ENCODE peak calls at places on chromosomes 2 and 18, in six cellular contexts. M is pancreas, Y is K562, W is left lung, S is tibial nerve, F is BE2C. X is an unnamed sample.

GRCh38 chr2:219251656-219252055 is 1.4 kb upstream of the TUBA4B start:
- DNase-seq in S (no peak), M (no peak), W (no peak), Y (no peak), F (no peak), X (no peak)

GRCh38 chr2:168116448-168116847 is 130.9 kb downstream of the STK39 start:
- DNase-seq in W (no peak), Y (no peak), S (no peak), F (peak; percentile 23), M (no peak), X (no peak)

GRCh38 chr2:46067501-46068292 is 229.5 kb upstream of the EPAS1 start:
- DNase-seq in Y (no peak), S (no peak), F (no peak), W (no peak), M (no peak), X (no peak)

GRCh38 chr2:144274131-144274530 is 245.8 kb downstream of the ZEB2 start:
- DNase-seq in S (no peak), W (no peak), Y (no peak), M (no peak), F (no peak), X (no peak)

GRCh38 chr2:47092465-47092864 is 62.6 kb downstream of the STPG4 start:
- DNase-seq in M (no peak), W (no peak), S (no peak), Y (no peak), F (no peak), X (no peak)

GRCh38 chr2:129587426-129588064 is 391.9 kb upstream of the RAB6C start:
- DNase-seq in Y (peak; percentile 69), F (no peak), W (no peak), M (no peak), S (no peak), X (no peak)

GRCh38 chr2:100580474-100581264 is 17.9 kb downstream of the PDCL3 start:
- DNase-seq in S (peak; percentile 21), Y (no peak), F (no peak), M (no peak), W (peak; percentile 74), X (peak; percentile 26)

GRCh38 chr2:44137872-44138551 is 30.7 kb upstream of the PPM1B start:
- DNase-seq in F (no peak), S (no peak), M (no peak), Y (no peak), W (no peak), X (no peak)

GRCh38 chr2:75317316-75317715 is 118.0 kb upstream of the TACR1 start:
- DNase-seq in F (no peak), S (no peak), M (no peak), W (no peak), Y (no peak), X (no peak)

GRCh38 chr2:240627736-240628506 is 2.6 kb downstream of the GPR35 start:
- DNase-seq in F (peak; percentile 3), M (no peak), W (no peak), Y (no peak), S (no peak), X (no peak)

GRCh38 chr2:64063924-64064331 is 44.7 kb upstream of the VPS54 start:
- DNase-seq in Y (no peak), M (peak; percentile 58), S (no peak), W (peak; percentile 35), F (no peak), X (no peak)

GRCh38 chr2:36376992-36377738 is 21.6 kb downstream of the CRIM1 start:
- DNase-seq in M (peak; percentile 27), F (no peak), Y (no peak), W (peak; percentile 47), S (no peak), X (no peak)

GRCh38 chr18:78596794-78597193 is 382.8 kb upstream of the SALL3 start:
- DNase-seq in F (no peak), M (no peak), S (no peak), W (no peak), Y (no peak), X (no peak)

GRCh38 chr2:237590272-237591020 is at the start of gene RAB17:
- DNase-seq in S (no peak), M (peak; percentile 89), F (no peak), Y (no peak), W (peak; percentile 76), X (no peak)

GRCh38 chr18:79918089-79919011 is 33.1 kb downstream of the SLC66A2 start:
- DNase-seq in M (peak; percentile 7), Y (no peak), S (no peak), W (peak; percentile 27), F (no peak), X (no peak)

GRCh38 chr18:78510636-78511035 is 469.0 kb upstream of the SALL3 start:
- DNase-seq in W (no peak), M (no peak), F (no peak), Y (no peak), S (no peak), X (no peak)

GRCh38 chr2:241734208-241734466 is 293 bp upstream of the D2HGDH start:
- DNase-seq in M (no peak), W (no peak), S (no peak), F (no peak), Y (no peak), X (no peak)
- TF ChIP-seq CTCF in M (no peak), W (no peak), S (no peak), F (no peak), Y (no peak), X (no peak)

DNA sequence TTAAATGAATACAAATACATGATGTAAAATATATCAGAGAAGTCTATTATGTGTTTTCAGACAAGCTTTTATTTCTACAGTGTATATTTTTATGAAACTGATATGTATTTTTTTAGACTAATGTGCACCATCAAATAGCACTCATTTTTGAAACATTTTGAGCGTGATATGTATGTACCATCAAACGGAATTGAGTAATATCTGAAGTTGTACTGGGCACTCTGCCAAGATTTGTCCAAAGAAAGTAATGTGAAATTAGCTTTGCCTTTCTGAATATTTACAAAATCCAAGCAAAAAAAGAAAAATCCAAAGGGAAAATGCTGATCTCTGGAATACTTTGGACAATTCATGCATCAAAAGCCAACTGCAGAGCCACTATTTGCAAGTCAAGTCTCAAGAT is 972.0 kb downstream of the DPP10 start:
- DNase-seq in M (no peak), W (no peak), S (no peak), Y (no peak), F (no peak), X (no peak)
- H3K9me3 ChIP-seq in M (no peaks in the 10 kb centered on the region), W (no peaks in the 10 kb centered on the region), S (no peaks in the 10 kb centered on the region), Y (no peaks in the 10 kb centered on the region), F (no peaks in the 10 kb centered on the region), X (no peaks in the 10 kb centered on the region)

GRCh38 chr2:179842498-179843153 is 18.8 kb downstream of the ZNF385B start:
- DNase-seq in S (no peak), F (peak; percentile 48), Y (peak; percentile 51), M (no peak), W (no peak), X (no peak)
- TF ChIP-seq CTCF in S (no peak), F (peak; percentile 52), Y (peak; percentile 68), M (no peak), W (peak; percentile 29), X (no peak)

GRCh38 chr2:27965841-27966240 is 75.3 kb downstream of the BABAM2 start:
- DNase-seq in W (no peak), F (no peak), Y (no peak), S (no peak), M (no peak), X (no peak)
- H3K9me3 ChIP-seq in W (no peaks in the 10 kb centered on the region), F (peaks cover 5% of the 10 kb centered on the region), Y (no peaks in the 10 kb centered on the region), S (no peaks in the 10 kb centered on the region), M (no peaks in the 10 kb centered on the region), X (peaks cover 6% of the 10 kb centered on the region)

GRCh38 chr2:42602937-42603219 is 34.4 kb downstream of the MTA3 start:
- DNase-seq in W (no peak), M (no peak), Y (no peak), F (no peak), S (no peak), X (no peak)

GRCh38 chr2:42602218-42602936 is 33.9 kb downstream of the MTA3 start:
- DNase-seq in Y (no peak), F (no peak), W (no peak), S (no peak), M (no peak), X (no peak)

GRCh38 chr2:42593282-42593681 is 24.9 kb downstream of the MTA3 start:
- DNase-seq in S (no peak), Y (no peak), F (no peak), M (no peak), W (no peak), X (no peak)

GRCh38 chr2:42601076-42601475 is 32.6 kb downstream of the MTA3 start:
- DNase-seq in M (no peak), S (no peak), W (no peak), Y (no peak), F (no peak), X (no peak)

DNA sequence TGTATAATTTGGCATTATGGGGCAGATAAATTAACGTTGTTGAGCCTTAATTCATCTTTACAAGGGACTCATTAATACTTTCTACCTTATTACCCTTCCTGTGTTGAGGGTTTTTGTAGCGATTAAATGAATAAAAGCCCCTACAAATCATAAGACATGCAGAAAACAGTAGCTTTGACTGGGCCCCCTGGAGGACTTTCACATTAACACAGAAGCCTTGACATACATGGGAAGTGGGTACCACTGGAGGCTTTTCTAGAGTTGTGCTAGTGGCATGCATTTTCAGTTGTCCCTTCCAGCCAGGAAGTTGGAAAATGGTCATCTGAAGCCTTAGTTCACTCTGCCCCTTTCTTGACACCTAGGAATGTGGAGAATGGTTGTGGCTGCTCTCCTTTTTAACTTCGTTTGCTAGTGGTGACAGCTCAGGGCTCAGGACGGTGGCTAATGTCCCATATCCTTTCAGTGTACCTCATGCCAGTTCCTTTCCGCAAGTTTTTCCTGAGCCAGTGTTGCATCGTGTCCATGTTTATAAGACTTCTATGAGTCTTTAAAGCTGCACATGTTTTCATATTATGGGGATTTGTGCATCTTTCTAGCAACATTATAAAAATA is 30.3 kb downstream of the MTA3 start:
- DNase-seq in M (no peak), W (no peak), F (no peak), Y (no peak), S (no peak), X (no peak)
- TF ChIP-seq CTCF in M (no peak), W (no peak), F (peak; percentile 35), Y (no peak), S (no peak), X (no peak)

GRCh38 chr18:50659091-50660003 is 99.5 kb downstream of the MAPK4 start:
- DNase-seq in Y (no peak), S (no peak), F (no peak), M (no peak), W (no peak), X (no peak)
- H3K9me3 ChIP-seq in Y (no peaks in the 10 kb centered on the region), S (peaks cover 2% of the 10 kb centered on the region), F (no peaks in the 10 kb centered on the region), M (no peaks in the 10 kb centered on the region), W (no peaks in the 10 kb centered on the region), X (no peaks in the 10 kb centered on the region)

GRCh38 chr2:132497591-132497990 is 81.0 kb downstream of the GPR39 start:
- DNase-seq in F (no peak), W (no peak), Y (no peak), M (no peak), S (no peak), X (no peak)
- TF ChIP-seq CTCF in F (no peak), W (no peak), Y (no peak), M (no peak), S (no peak), X (no peak)

GRCh38 chr2:213475433-213475832 is 191.2 kb downstream of the SPAG16 start:
- DNase-seq in Y (no peak), M (no peak), S (no peak), W (no peak), F (no peak), X (no peak)
- H3K9me3 ChIP-seq in Y (no peaks in the 10 kb centered on the region), M (no peaks in the 10 kb centered on the region), S (peaks cover 5% of the 10 kb centered on the region), W (no peaks in the 10 kb centered on the region), F (no peaks in the 10 kb centered on the region), X (peaks cover 22% of the 10 kb centered on the region)